ENCODE peak calls at places on chromosomes 6 and 20, in five cellular contexts. One of them, this sample, is unnamed.

GRCh38 chr6:10695086-10695657 is 400 bp downstream of the PAK1IP1 start:
- DNase-seq in GM23248: peak; percentile 25
- DNase-seq in HCT116: no peak
- DNase-seq in neuronal stem cell: no peak
- DNase-seq in fibroblast of lung: no peak
- DNase-seq in this sample: no peak

GRCh38 chr20:56430471-56430870 is 18.4 kb downstream of the CASS4 start:
- DNase-seq in neuronal stem cell: no peak
- DNase-seq in HCT116: no peak
- DNase-seq in fibroblast of lung: peak; percentile 66
- DNase-seq in GM23248: peak; percentile 41
- DNase-seq in this sample: no peak

GRCh38 chr6:16491666-16492322 is 253.4 kb downstream of the GMPR start:
- DNase-seq in HCT116: no peak
- DNase-seq in GM23248: no peak
- DNase-seq in neuronal stem cell: no peak
- DNase-seq in fibroblast of lung: no peak
- DNase-seq in this sample: no peak

GRCh38 chr6:21836772-21837460 is 243.4 kb downstream of the SOX4 start:
- DNase-seq in GM23248: no peak
- DNase-seq in HCT116: no peak
- DNase-seq in fibroblast of lung: no peak
- DNase-seq in neuronal stem cell: no peak
- DNase-seq in this sample: no peak

GRCh38 chr20:58223358-58223941 is 5.0 kb downstream of the ANKRD60 start:
- DNase-seq in fibroblast of lung: no peak
- DNase-seq in HCT116: no peak
- DNase-seq in GM23248: peak; percentile 23
- DNase-seq in neuronal stem cell: no peak
- DNase-seq in this sample: no peak

GRCh38 chr6:97865612-97866011 is 582.6 kb upstream of the MMS22L start:
- DNase-seq in GM23248: no peak
- DNase-seq in neuronal stem cell: no peak
- DNase-seq in fibroblast of lung: no peak
- DNase-seq in HCT116: no peak
- DNase-seq in this sample: no peak

GRCh38 chr20:3710703-3711417 is 1.5 kb downstream of the SIGLEC1 start:
- DNase-seq in fibroblast of lung: peak; percentile 48
- DNase-seq in HCT116: peak; percentile 16
- DNase-seq in GM23248: peak; percentile 63
- DNase-seq in neuronal stem cell: peak; percentile 80
- DNase-seq in this sample: peak; percentile 21

GRCh38 chr6:53335224-53335994 is 13.3 kb downstream of the ELOVL5 start:
- DNase-seq in HCT116: no peak
- DNase-seq in GM23248: no peak
- DNase-seq in fibroblast of lung: no peak
- DNase-seq in neuronal stem cell: no peak
- DNase-seq in this sample: peak; percentile 14

GRCh38 chr20:43528258-43528875 is 20.9 kb downstream of the L3MBTL1 start:
- DNase-seq in HCT116: no peak
- DNase-seq in fibroblast of lung: no peak
- DNase-seq in neuronal stem cell: no peak
- DNase-seq in GM23248: no peak
- DNase-seq in this sample: no peak

GRCh38 chr6:148831064-148831463 is 84.2 kb downstream of the UST start:
- DNase-seq in neuronal stem cell: no peak
- DNase-seq in GM23248: peak; percentile 33
- DNase-seq in HCT116: no peak
- DNase-seq in fibroblast of lung: no peak
- DNase-seq in this sample: peak; percentile 22

GRCh38 chr6:30990422-30991086 is 7.0 kb downstream of the MUC21 start:
- DNase-seq in fibroblast of lung: no peak
- DNase-seq in GM23248: no peak
- DNase-seq in HCT116: no peak
- DNase-seq in neuronal stem cell: no peak
- DNase-seq in this sample: no peak

GRCh38 chr6:148323344-148323743 is 19.3 kb upstream of the SASH1 start:
- DNase-seq in GM23248: peak; percentile 89
- DNase-seq in neuronal stem cell: no peak
- DNase-seq in fibroblast of lung: no peak
- DNase-seq in HCT116: no peak
- DNase-seq in this sample: no peak

GRCh38 chr6:18379376-18380117 is 7.6 kb upstream of the RNF144B start:
- DNase-seq in fibroblast of lung: no peak
- DNase-seq in GM23248: no peak
- DNase-seq in HCT116: no peak
- DNase-seq in neuronal stem cell: no peak
- DNase-seq in this sample: no peak

GRCh38 chr6:10526156-10526555 is 5.0 kb downstream of the GCNT2 start:
- DNase-seq in HCT116: no peak
- DNase-seq in neuronal stem cell: no peak
- DNase-seq in GM23248: no peak
- DNase-seq in fibroblast of lung: no peak
- DNase-seq in this sample: no peak

GRCh38 chr6:13267142-13267621 is 61.2 kb downstream of the TBC1D7 start:
- DNase-seq in neuronal stem cell: no peak
- DNase-seq in fibroblast of lung: no peak
- DNase-seq in HCT116: no peak
- DNase-seq in GM23248: peak; percentile 12
- DNase-seq in this sample: peak; percentile 66

GRCh38 chr6:36890264-36890663 is 4.5 kb downstream of the C6orf89 start:
- DNase-seq in HCT116: no peak
- DNase-seq in GM23248: no peak
- DNase-seq in fibroblast of lung: no peak
- DNase-seq in neuronal stem cell: no peak
- DNase-seq in this sample: no peak

GRCh38 chr6:131995924-131996323 is 44.8 kb upstream of the CCN2 start:
- DNase-seq in GM23248: peak; percentile 93
- DNase-seq in fibroblast of lung: peak; percentile 77
- DNase-seq in HCT116: peak; percentile 81
- DNase-seq in neuronal stem cell: no peak
- DNase-seq in this sample: peak; percentile 84

GRCh38 chr6:168929871-168930450 is 323.7 kb downstream of the THBS2 start:
- DNase-seq in neuronal stem cell: no peak
- DNase-seq in GM23248: no peak
- DNase-seq in HCT116: no peak
- DNase-seq in fibroblast of lung: no peak
- DNase-seq in this sample: no peak

GRCh38 chr6:57182017-57182432 is 9.9 kb downstream of the BAG2 start:
- DNase-seq in GM23248: no peak
- DNase-seq in neuronal stem cell: no peak
- DNase-seq in HCT116: no peak
- DNase-seq in fibroblast of lung: peak; percentile 88
- DNase-seq in this sample: no peak

GRCh38 chr6:138182939-138183791 is 21.4 kb downstream of the ARFGEF3 start:
- DNase-seq in HCT116: no peak
- DNase-seq in neuronal stem cell: no peak
- DNase-seq in fibroblast of lung: no peak
- DNase-seq in GM23248: no peak
- DNase-seq in this sample: no peak

GRCh38 chr6:169789944-169790927 is 38.8 kb downstream of the ERMARD start:
- DNase-seq in neuronal stem cell: peak; percentile 78
- DNase-seq in fibroblast of lung: peak; percentile 63
- DNase-seq in HCT116: peak; percentile 35
- DNase-seq in GM23248: peak; percentile 92
- DNase-seq in this sample: peak; percentile 72

GRCh38 chr20:48184229-48184628 is 398.9 kb upstream of the SULF2 start:
- DNase-seq in fibroblast of lung: no peak
- DNase-seq in neuronal stem cell: no peak
- DNase-seq in GM23248: no peak
- DNase-seq in HCT116: no peak
- DNase-seq in this sample: no peak

GRCh38 chr6:4906293-4906941 is 97.4 kb downstream of the RPP40 start:
- DNase-seq in HCT116: no peak
- DNase-seq in neuronal stem cell: no peak
- DNase-seq in GM23248: no peak
- DNase-seq in fibroblast of lung: no peak
- DNase-seq in this sample: no peak

GRCh38 chr20:15196580-15197255 is 859.3 kb upstream of the FLRT3 start:
- DNase-seq in fibroblast of lung: no peak
- DNase-seq in neuronal stem cell: no peak
- DNase-seq in HCT116: no peak
- DNase-seq in GM23248: no peak
- DNase-seq in this sample: no peak

GRCh38 chr6:141267420-141267819 is 865.3 kb upstream of the GJE1 start:
- DNase-seq in neuronal stem cell: no peak
- DNase-seq in GM23248: no peak
- DNase-seq in fibroblast of lung: no peak
- DNase-seq in HCT116: no peak
- DNase-seq in this sample: no peak

GRCh38 chr6:50820590-50821234 is 2.0 kb downstream of the TFAP2B start:
- DNase-seq in neuronal stem cell: no peak
- DNase-seq in HCT116: no peak
- DNase-seq in GM23248: no peak
- DNase-seq in fibroblast of lung: no peak
- DNase-seq in this sample: no peak
- H3K9ac ChIP-seq in neuronal stem cell: no peak overlapping the region
- H3K9ac ChIP-seq in HCT116: no peak overlapping the region
- H3K9ac ChIP-seq in GM23248: no peak overlapping the region
- H3K9ac ChIP-seq in fibroblast of lung: no peak overlapping the region
- H3K9ac ChIP-seq in this sample: no peak overlapping the region

GRCh38 chr6:27518881-27519795 is 46.2 kb upstream of the ZNF184 start:
- DNase-seq in neuronal stem cell: peak; percentile 84
- DNase-seq in HCT116: peak; percentile 92
- DNase-seq in GM23248: peak; percentile 93
- DNase-seq in fibroblast of lung: peak; percentile 94
- DNase-seq in this sample: peak; percentile 86

GRCh38 chr6:27517238-27517637 is 44.3 kb upstream of the ZNF184 start:
- DNase-seq in neuronal stem cell: no peak
- DNase-seq in HCT116: no peak
- DNase-seq in fibroblast of lung: no peak
- DNase-seq in GM23248: no peak
- DNase-seq in this sample: no peak

GRCh38 chr6:27512525-27512924 is 39.6 kb upstream of the ZNF184 start:
- DNase-seq in HCT116: no peak
- DNase-seq in GM23248: no peak
- DNase-seq in fibroblast of lung: no peak
- DNase-seq in neuronal stem cell: no peak
- DNase-seq in this sample: no peak

GRCh38 chr6:27514906-27515495 is 42.1 kb upstream of the ZNF184 start:
- DNase-seq in HCT116: no peak
- DNase-seq in neuronal stem cell: no peak
- DNase-seq in GM23248: no peak
- DNase-seq in fibroblast of lung: no peak
- DNase-seq in this sample: no peak

DNA sequence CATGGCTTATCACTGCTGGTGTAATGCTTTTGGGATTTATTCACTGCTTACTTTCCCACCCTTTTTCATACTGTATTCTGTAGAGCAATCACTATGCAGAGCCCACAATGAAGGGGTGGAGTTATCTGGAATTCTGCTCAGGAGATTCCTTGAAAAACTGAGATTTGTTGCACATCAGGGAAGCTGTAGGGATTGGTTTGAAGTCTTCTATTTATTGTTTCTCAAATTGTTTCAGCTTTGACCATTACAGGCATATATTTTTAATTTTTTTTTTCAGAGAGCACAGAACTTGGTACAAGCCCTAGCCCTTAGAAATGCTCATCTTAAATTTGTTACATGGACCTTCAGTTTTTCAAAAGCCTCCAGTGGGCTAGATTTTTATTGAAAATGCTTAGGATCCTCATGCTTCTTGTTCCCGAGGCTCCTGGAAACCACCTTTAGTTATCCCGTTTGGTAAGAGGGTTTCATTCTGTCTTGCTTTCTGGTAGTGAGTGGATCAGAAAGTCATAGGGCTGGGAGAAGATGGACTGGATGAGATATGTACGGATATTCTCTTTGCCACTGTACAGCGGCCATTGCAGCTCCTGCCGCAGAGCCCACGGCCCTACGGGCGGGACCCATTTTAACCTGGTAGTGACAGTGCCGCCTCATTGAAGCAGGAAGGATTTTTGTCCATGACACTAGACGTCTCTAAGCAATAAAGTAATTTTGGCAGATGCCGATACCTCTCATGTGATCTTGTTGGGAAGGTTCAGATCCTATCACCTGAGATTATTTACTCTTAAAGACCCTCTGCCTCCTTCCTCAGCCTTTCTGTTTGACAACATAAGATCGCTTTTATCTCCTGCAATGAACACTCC is 45.3 kb upstream of the ZNF184 start:
- DNase-seq in GM23248: peak; percentile 51
- DNase-seq in neuronal stem cell: no peak
- DNase-seq in fibroblast of lung: no peak
- DNase-seq in HCT116: no peak
- DNase-seq in this sample: peak; percentile 8
- H3K9ac ChIP-seq in GM23248: peak overlapping the region; percentile 91
- H3K9ac ChIP-seq in neuronal stem cell: no peak overlapping the region
- H3K9ac ChIP-seq in fibroblast of lung: no peak overlapping the region
- H3K9ac ChIP-seq in HCT116: peak overlapping the region; percentile 72
- H3K9ac ChIP-seq in this sample: peak overlapping the region; percentile 69

GRCh38 chr20:23879811-23880374 is 345 bp upstream of the CST5 start:
- DNase-seq in neuronal stem cell: no peak
- DNase-seq in HCT116: no peak
- DNase-seq in fibroblast of lung: no peak
- DNase-seq in GM23248: no peak
- DNase-seq in this sample: peak; percentile 58

GRCh38 chr20:23877524-23877923 is 2.0 kb downstream of the CST5 start:
- DNase-seq in neuronal stem cell: no peak
- DNase-seq in fibroblast of lung: no peak
- DNase-seq in GM23248: no peak
- DNase-seq in HCT116: no peak
- DNase-seq in this sample: no peak

GRCh38 chr20:23879328-23879798 is at the start of gene CST5:
- DNase-seq in neuronal stem cell: no peak
- DNase-seq in GM23248: no peak
- DNase-seq in HCT116: no peak
- DNase-seq in fibroblast of lung: no peak
- DNase-seq in this sample: no peak

GRCh38 chr20:23880426-23880825 is 878 bp upstream of the CST5 start:
- DNase-seq in HCT116: no peak
- DNase-seq in fibroblast of lung: no peak
- DNase-seq in neuronal stem cell: no peak
- DNase-seq in GM23248: peak; percentile 6
- DNase-seq in this sample: peak; percentile 11

GRCh38 chr20:23878787-23879186 is 761 bp downstream of the CST5 start:
- DNase-seq in HCT116: no peak
- DNase-seq in neuronal stem cell: no peak
- DNase-seq in fibroblast of lung: no peak
- DNase-seq in GM23248: no peak
- DNase-seq in this sample: no peak
- H3K9ac ChIP-seq in HCT116: no peak overlapping the region
- H3K9ac ChIP-seq in neuronal stem cell: no peak overlapping the region
- H3K9ac ChIP-seq in fibroblast of lung: no peak overlapping the region
- H3K9ac ChIP-seq in GM23248: no peak overlapping the region
- H3K9ac ChIP-seq in this sample: no peak overlapping the region

GRCh38 chr6:89887452-89888137 is 6.7 kb upstream of the GJA10 start:
- DNase-seq in fibroblast of lung: peak; percentile 2
- DNase-seq in GM23248: peak; percentile 11
- DNase-seq in HCT116: no peak
- DNase-seq in neuronal stem cell: no peak
- DNase-seq in this sample: no peak
- H3K9ac ChIP-seq in fibroblast of lung: no peak overlapping the region
- H3K9ac ChIP-seq in GM23248: no peak overlapping the region
- H3K9ac ChIP-seq in HCT116: no peak overlapping the region
- H3K9ac ChIP-seq in neuronal stem cell: no peak overlapping the region
- H3K9ac ChIP-seq in this sample: no peak overlapping the region

This sample was measured in mammary epithelial cell.